ENCODE peak calls at places on chromosomes 7 and 10, in ten cellular contexts. V is Peyer's patch, L is hippocampal formation, C is NCI-H1092 treated with DMSO at 0.1 percent for 48 hours, J is neuronal stem cell, O is mesothelial cell of epicardium, K is ELR, D is Right ventricle myocardium superior, W is posterior cingulate gyrus, I is AG20443. U is an unnamed sample.

GRCh38 chr10:30185916-30186315 is 126.5 kb upstream of the JCAD start:
- DNase-seq in J (no peak), C (no peak), I (peak; percentile 80), L (no peak), W (no peak), K (peak; percentile 76), O (no peak), D (no peak), V (no peak), U (peak; percentile 74)

GRCh38 chr7:22330903-22331302 is 26.1 kb downstream of the RAPGEF5 start:
- DNase-seq in L (no peak), J (no peak), D (no peak), V (no peak), O (no peak), W (no peak), C (no peak), I (no peak), K (no peak), U (no peak)

GRCh38 chr7:128021361-128021760 is 9.9 kb downstream of the LRRC4 start:
- DNase-seq in D (no peak), W (no peak), C (no peak), O (no peak), V (no peak), I (no peak), L (no peak), J (no peak), K (peak; percentile 81), U (no peak)

GRCh38 chr10:122949296-122949695 is 4.7 kb downstream of the C10orf88 start:
- DNase-seq in J (no peak), W (no peak), L (no peak), I (no peak), V (no peak), O (no peak), K (no peak), C (no peak), D (no peak), U (no peak)

GRCh38 chr7:20892776-20893175 is 106.1 kb upstream of the SP8 start:
- DNase-seq in J (no peak), O (no peak), L (no peak), K (no peak), C (peak; percentile 43), W (no peak), V (no peak), I (no peak), D (no peak), U (no peak)

GRCh38 chr10:102009801-102010425 is 46.1 kb downstream of the ARMH3 start:
- DNase-seq in C (peak; percentile 57), D (no peak), K (peak; percentile 94), O (no peak), L (peak; percentile 70), W (peak; percentile 28), V (peak; percentile 74), J (peak; percentile 64), I (peak; percentile 92), U (peak; percentile 72)

GRCh38 chr10:119653209-119653608 is 2.0 kb downstream of the BAG3 start:
- DNase-seq in V (no peak), C (no peak), I (no peak), J (no peak), L (no peak), O (no peak), W (no peak), D (no peak), K (no peak), U (no peak)

GRCh38 chr7:138978541-138979184 is 2.5 kb downstream of the KIAA1549 start:
- DNase-seq in D (no peak), L (no peak), C (no peak), I (no peak), J (no peak), W (no peak), V (no peak), K (no peak), O (no peak), U (no peak)

GRCh38 chr7:82057476-82057875 is 287.6 kb upstream of the HGF start:
- DNase-seq in K (no peak), D (no peak), W (no peak), J (no peak), L (no peak), V (no peak), I (no peak), C (no peak), O (no peak), U (no peak)

GRCh38 chr10:61937631-61938284 is 36.3 kb downstream of the ARID5B start:
- DNase-seq in V (no peak), L (no peak), I (peak; percentile 34), K (peak; percentile 63), C (no peak), W (no peak), D (no peak), O (no peak), J (no peak), U (no peak)

GRCh38 chr7:120864146-120864920 is 6.4 kb upstream of the TSPAN12 start:
- DNase-seq in D (no peak), C (no peak), I (no peak), V (no peak), W (no peak), O (no peak), K (no peak), J (no peak), L (no peak), U (no peak)

GRCh38 chr10:132363376-132363775 is 31.4 kb downstream of the LRRC27 start:
- DNase-seq in D (peak; percentile 16), C (no peak), K (no peak), W (no peak), I (no peak), O (no peak), L (no peak), J (no peak), V (no peak), U (no peak)

GRCh38 chr7:108066486-108066885 is 63.5 kb upstream of the LAMB1 start:
- DNase-seq in C (no peak), O (no peak), J (no peak), W (no peak), K (peak; percentile 61), I (no peak), V (no peak), D (no peak), L (no peak), U (no peak)

GRCh38 chr7:44145419-44145968 is 4.4 kb upstream of the MYL7 start:
- DNase-seq in K (no peak), D (no peak), V (peak; percentile 55), O (no peak), I (no peak), J (peak; percentile 31), C (no peak), L (no peak), W (peak; percentile 30), U (no peak)

GRCh38 chr10:93438796-93439253 is 43.3 kb downstream of the MYOF start:
- DNase-seq in K (peak; percentile 16), J (no peak), O (no peak), V (no peak), I (no peak), L (no peak), W (no peak), C (no peak), D (no peak), U (no peak)

GRCh38 chr7:69457912-69458491 is 140.3 kb upstream of the AUTS2 start:
- DNase-seq in O (no peak), V (no peak), J (peak; percentile 49), W (no peak), C (peak; percentile 58), K (no peak), L (no peak), I (peak; percentile 64), D (peak; percentile 83), U (no peak)

U was measured in SJSA1.